ENCODE peak calls at places on chromosome 17, in seven cellular contexts. One of them, this sample, is unnamed.

GRCh38 chr17:2192367-2193028 is 111.1 kb downstream of the SMG6 start:
- DNase-seq in GM23338: no peak
- DNase-seq in cardiac fibroblast: peak; percentile 97
- DNase-seq in body of pancreas: peak; percentile 37
- DNase-seq in activated CD4-positive, alpha-beta T cell treated with anti-CD3 and anti-CD28 coated beads, Interleukin-2, amount 50 U/mL, for 48 hours: peak; percentile 73
- DNase-seq in astrocyte of the spinal cord: peak; percentile 97
- DNase-seq in BJ: peak; percentile 86
- DNase-seq in this sample: peak; percentile 84

GRCh38 chr17:50828508-50829170 is 6.7 kb upstream of the WFIKKN2 start:
- DNase-seq in GM23338: no peak
- DNase-seq in cardiac fibroblast: no peak
- DNase-seq in body of pancreas: no peak
- DNase-seq in activated CD4-positive, alpha-beta T cell treated with anti-CD3 and anti-CD28 coated beads, Interleukin-2, amount 50 U/mL, for 48 hours: no peak
- DNase-seq in astrocyte of the spinal cord: no peak
- DNase-seq in BJ: no peak
- DNase-seq in this sample: no peak

GRCh38 chr17:78651551-78651950 is 74.4 kb upstream of the DNAH17 start:
- DNase-seq in GM23338: no peak
- DNase-seq in cardiac fibroblast: peak; percentile 43
- DNase-seq in body of pancreas: no peak
- DNase-seq in activated CD4-positive, alpha-beta T cell treated with anti-CD3 and anti-CD28 coated beads, Interleukin-2, amount 50 U/mL, for 48 hours: no peak
- DNase-seq in astrocyte of the spinal cord: peak; percentile 15
- DNase-seq in BJ: no peak
- DNase-seq in this sample: no peak

GRCh38 chr17:42706732-42707131 is 24.4 kb downstream of the CNTNAP1 start:
- DNase-seq in GM23338: no peak
- DNase-seq in cardiac fibroblast: no peak
- DNase-seq in body of pancreas: no peak
- DNase-seq in activated CD4-positive, alpha-beta T cell treated with anti-CD3 and anti-CD28 coated beads, Interleukin-2, amount 50 U/mL, for 48 hours: peak; percentile 76
- DNase-seq in astrocyte of the spinal cord: no peak
- DNase-seq in BJ: no peak
- DNase-seq in this sample: no peak

GRCh38 chr17:34511265-34511664 is 68.1 kb upstream of the TMEM132E start:
- DNase-seq in GM23338: no peak
- DNase-seq in cardiac fibroblast: no peak
- DNase-seq in body of pancreas: no peak
- DNase-seq in activated CD4-positive, alpha-beta T cell treated with anti-CD3 and anti-CD28 coated beads, Interleukin-2, amount 50 U/mL, for 48 hours: no peak
- DNase-seq in astrocyte of the spinal cord: no peak
- DNase-seq in BJ: no peak
- DNase-seq in this sample: no peak

GRCh38 chr17:81191116-81191515 is 25.1 kb upstream of the AATK start:
- DNase-seq in GM23338: no peak
- DNase-seq in cardiac fibroblast: no peak
- DNase-seq in body of pancreas: no peak
- DNase-seq in activated CD4-positive, alpha-beta T cell treated with anti-CD3 and anti-CD28 coated beads, Interleukin-2, amount 50 U/mL, for 48 hours: no peak
- DNase-seq in astrocyte of the spinal cord: no peak
- DNase-seq in BJ: no peak
- DNase-seq in this sample: no peak

GRCh38 chr17:31674305-31674704 is 184.7 kb downstream of the COPRS start:
- DNase-seq in GM23338: no peak
- DNase-seq in cardiac fibroblast: peak; percentile 65
- DNase-seq in body of pancreas: no peak
- DNase-seq in activated CD4-positive, alpha-beta T cell treated with anti-CD3 and anti-CD28 coated beads, Interleukin-2, amount 50 U/mL, for 48 hours: no peak
- DNase-seq in astrocyte of the spinal cord: peak; percentile 38
- DNase-seq in BJ: no peak
- DNase-seq in this sample: peak; percentile 66

GRCh38 chr17:74148446-74148845 is 55.0 kb upstream of the RPL38 start:
- DNase-seq in GM23338: no peak
- DNase-seq in cardiac fibroblast: no peak
- DNase-seq in body of pancreas: no peak
- DNase-seq in activated CD4-positive, alpha-beta T cell treated with anti-CD3 and anti-CD28 coated beads, Interleukin-2, amount 50 U/mL, for 48 hours: no peak
- DNase-seq in astrocyte of the spinal cord: no peak
- DNase-seq in BJ: no peak
- DNase-seq in this sample: no peak

This sample was measured in HTR-8/SVneo.